ENCODE peak calls at places on chromosomes 7 and 10, in eight cellular contexts. One of them, this sample, is unnamed.
A peak's percentile ranks its signal among the peaks of the same experiment; 100 is the strongest.

GRCh38 chr10:78339251-78339650 is 305.6 kb downstream of the RPS24 start:
- DNase-seq in iPS-NIHi11: no peak
- DNase-seq in GDM1: no peak
- DNase-seq in HFFc6: no peak
- DNase-seq in stimulated activated CD4-positive, alpha-beta T cell treated with anti-CD3 and anti-CD28 coated beads, Interleukin-1b, Interleukin-23, amount 100 ng/mL, for 24 hours: no peak
- DNase-seq in NCI-H1436: no peak
- DNase-seq in SW480: no peak
- DNase-seq in epithelial cell of proximal tubule: no peak
- DNase-seq in this sample: no peak

GRCh38 chr7:17898111-17898510 is 42.2 kb downstream of the SNX13 start:
- DNase-seq in HFFc6: no peak
- DNase-seq in epithelial cell of proximal tubule: no peak
- DNase-seq in iPS-NIHi11: no peak
- DNase-seq in SW480: no peak
- DNase-seq in GDM1: no peak
- DNase-seq in NCI-H1436: no peak
- DNase-seq in stimulated activated CD4-positive, alpha-beta T cell treated with anti-CD3 and anti-CD28 coated beads, Interleukin-1b, Interleukin-23, amount 100 ng/mL, for 24 hours: no peak
- DNase-seq in this sample: no peak

GRCh38 chr10:15742831-15743230 is 23.1 kb upstream of the ITGA8 start:
- DNase-seq in epithelial cell of proximal tubule: no peak
- DNase-seq in NCI-H1436: no peak
- DNase-seq in GDM1: no peak
- DNase-seq in iPS-NIHi11: no peak
- DNase-seq in stimulated activated CD4-positive, alpha-beta T cell treated with anti-CD3 and anti-CD28 coated beads, Interleukin-1b, Interleukin-23, amount 100 ng/mL, for 24 hours: no peak
- DNase-seq in SW480: no peak
- DNase-seq in HFFc6: no peak
- DNase-seq in this sample: no peak

GRCh38 chr7:139177696-139178095 is 53.3 kb upstream of the UBN2 start:
- DNase-seq in epithelial cell of proximal tubule: no peak
- DNase-seq in iPS-NIHi11: no peak
- DNase-seq in stimulated activated CD4-positive, alpha-beta T cell treated with anti-CD3 and anti-CD28 coated beads, Interleukin-1b, Interleukin-23, amount 100 ng/mL, for 24 hours: no peak
- DNase-seq in SW480: no peak
- DNase-seq in GDM1: no peak
- DNase-seq in NCI-H1436: no peak
- DNase-seq in HFFc6: no peak
- DNase-seq in this sample: no peak

GRCh38 chr7:122302826-122303521 is 1.6 kb downstream of the FEZF1 start:
- DNase-seq in GDM1: no peak
- DNase-seq in epithelial cell of proximal tubule: no peak
- DNase-seq in HFFc6: no peak
- DNase-seq in SW480: no peak
- DNase-seq in NCI-H1436: no peak
- DNase-seq in iPS-NIHi11: no peak
- DNase-seq in stimulated activated CD4-positive, alpha-beta T cell treated with anti-CD3 and anti-CD28 coated beads, Interleukin-1b, Interleukin-23, amount 100 ng/mL, for 24 hours: no peak
- DNase-seq in this sample: no peak

GRCh38 chr7:93728292-93728691 is 153.8 kb upstream of the CALCR start:
- DNase-seq in SW480: peak; percentile 54
- DNase-seq in HFFc6: no peak
- DNase-seq in NCI-H1436: no peak
- DNase-seq in iPS-NIHi11: no peak
- DNase-seq in stimulated activated CD4-positive, alpha-beta T cell treated with anti-CD3 and anti-CD28 coated beads, Interleukin-1b, Interleukin-23, amount 100 ng/mL, for 24 hours: no peak
- DNase-seq in epithelial cell of proximal tubule: peak; percentile 26
- DNase-seq in GDM1: no peak
- DNase-seq in this sample: no peak

GRCh38 chr10:132158122-132158741 is 28.5 kb upstream of the DPYSL4 start:
- DNase-seq in stimulated activated CD4-positive, alpha-beta T cell treated with anti-CD3 and anti-CD28 coated beads, Interleukin-1b, Interleukin-23, amount 100 ng/mL, for 24 hours: no peak
- DNase-seq in iPS-NIHi11: peak; percentile 61
- DNase-seq in GDM1: no peak
- DNase-seq in epithelial cell of proximal tubule: no peak
- DNase-seq in SW480: no peak
- DNase-seq in HFFc6: no peak
- DNase-seq in NCI-H1436: peak; percentile 70
- DNase-seq in this sample: no peak

GRCh38 chr7:39754326-39755120 is 131.2 kb downstream of the RALA start:
- DNase-seq in stimulated activated CD4-positive, alpha-beta T cell treated with anti-CD3 and anti-CD28 coated beads, Interleukin-1b, Interleukin-23, amount 100 ng/mL, for 24 hours: no peak
- DNase-seq in epithelial cell of proximal tubule: peak; percentile 89
- DNase-seq in HFFc6: peak; percentile 75
- DNase-seq in GDM1: no peak
- DNase-seq in SW480: no peak
- DNase-seq in NCI-H1436: no peak
- DNase-seq in iPS-NIHi11: no peak
- DNase-seq in this sample: no peak

GRCh38 chr7:116529250-116529649 is 4.4 kb downstream of the CAV1 start:
- DNase-seq in NCI-H1436: no peak
- DNase-seq in HFFc6: no peak
- DNase-seq in SW480: no peak
- DNase-seq in epithelial cell of proximal tubule: no peak
- DNase-seq in GDM1: no peak
- DNase-seq in stimulated activated CD4-positive, alpha-beta T cell treated with anti-CD3 and anti-CD28 coated beads, Interleukin-1b, Interleukin-23, amount 100 ng/mL, for 24 hours: no peak
- DNase-seq in iPS-NIHi11: no peak
- DNase-seq in this sample: no peak

GRCh38 chr10:118741994-118742393 is 12.8 kb downstream of the CACUL1 start:
- DNase-seq in stimulated activated CD4-positive, alpha-beta T cell treated with anti-CD3 and anti-CD28 coated beads, Interleukin-1b, Interleukin-23, amount 100 ng/mL, for 24 hours: no peak
- DNase-seq in SW480: no peak
- DNase-seq in HFFc6: no peak
- DNase-seq in iPS-NIHi11: no peak
- DNase-seq in epithelial cell of proximal tubule: no peak
- DNase-seq in GDM1: no peak
- DNase-seq in NCI-H1436: no peak
- DNase-seq in this sample: no peak

GRCh38 chr7:18464830-18465229 is 30.7 kb upstream of the HDAC9 start:
- DNase-seq in iPS-NIHi11: no peak
- DNase-seq in SW480: no peak
- DNase-seq in epithelial cell of proximal tubule: no peak
- DNase-seq in GDM1: no peak
- DNase-seq in stimulated activated CD4-positive, alpha-beta T cell treated with anti-CD3 and anti-CD28 coated beads, Interleukin-1b, Interleukin-23, amount 100 ng/mL, for 24 hours: no peak
- DNase-seq in HFFc6: no peak
- DNase-seq in NCI-H1436: no peak
- DNase-seq in this sample: no peak

GRCh38 chr7:66557214-66558200 is 71.2 kb upstream of the KCTD7 start:
- DNase-seq in SW480: peak; percentile 29
- DNase-seq in GDM1: no peak
- DNase-seq in HFFc6: peak; percentile 11
- DNase-seq in iPS-NIHi11: peak; percentile 93
- DNase-seq in epithelial cell of proximal tubule: no peak
- DNase-seq in stimulated activated CD4-positive, alpha-beta T cell treated with anti-CD3 and anti-CD28 coated beads, Interleukin-1b, Interleukin-23, amount 100 ng/mL, for 24 hours: peak; percentile 63
- DNase-seq in NCI-H1436: no peak
- DNase-seq in this sample: peak; percentile 7

GRCh38 chr7:3013975-3014792 is 29.5 kb downstream of the CARD11 start:
- DNase-seq in SW480: no peak
- DNase-seq in stimulated activated CD4-positive, alpha-beta T cell treated with anti-CD3 and anti-CD28 coated beads, Interleukin-1b, Interleukin-23, amount 100 ng/mL, for 24 hours: no peak
- DNase-seq in GDM1: no peak
- DNase-seq in HFFc6: no peak
- DNase-seq in NCI-H1436: no peak
- DNase-seq in epithelial cell of proximal tubule: no peak
- DNase-seq in iPS-NIHi11: no peak
- DNase-seq in this sample: no peak

GRCh38 chr7:135403302-135403701 is 106.6 kb downstream of the CNOT4 start:
- DNase-seq in SW480: no peak
- DNase-seq in epithelial cell of proximal tubule: no peak
- DNase-seq in GDM1: no peak
- DNase-seq in iPS-NIHi11: no peak
- DNase-seq in NCI-H1436: no peak
- DNase-seq in HFFc6: no peak
- DNase-seq in stimulated activated CD4-positive, alpha-beta T cell treated with anti-CD3 and anti-CD28 coated beads, Interleukin-1b, Interleukin-23, amount 100 ng/mL, for 24 hours: no peak
- DNase-seq in this sample: no peak

GRCh38 chr10:129793479-129793878 is 170.6 kb downstream of the EBF3 start:
- DNase-seq in GDM1: no peak
- DNase-seq in stimulated activated CD4-positive, alpha-beta T cell treated with anti-CD3 and anti-CD28 coated beads, Interleukin-1b, Interleukin-23, amount 100 ng/mL, for 24 hours: no peak
- DNase-seq in iPS-NIHi11: no peak
- DNase-seq in HFFc6: no peak
- DNase-seq in epithelial cell of proximal tubule: no peak
- DNase-seq in NCI-H1436: no peak
- DNase-seq in SW480: no peak
- DNase-seq in this sample: no peak